ENCODE peak calls at places on chromosomes 16 and 17, in six cellular contexts. L is H9, T is IMR-90, Y is H1, X is trophoblast cell, A is mesenchymal stem cell. P is an unnamed sample.

GRCh38 chr17:49031965-49032928 is 35.1 kb downstream of the IGF2BP1 start:
- DNase-seq in L (peak), X (peak), Y (peak), T (peak), A (peak), P (peak)

GRCh38 chr17:75549246-75550138 is 24.0 kb downstream of the LLGL2 start:
- DNase-seq in X (peak), Y (peak), L (peak), A (no peak), T (no peak), P (peak)

GRCh38 chr16:62201911-62202310 is 165.7 kb upstream of the CDH8 start:
- DNase-seq in X (no peak), Y (no peak), L (peak), T (no peak), A (no peak), P (no peak)

GRCh38 chr17:17235212-17236174 is 1.5 kb downstream of the FLCN start:
- DNase-seq in A (peak), L (no peak), X (peak), Y (no peak), T (peak), P (no peak)

GRCh38 chr16:12296991-12297390 is 320.5 kb downstream of the SNX29 start:
- DNase-seq in Y (no peak), X (no peak), T (no peak), L (no peak), A (no peak), P (no peak)

GRCh38 chr17:29368926-29369325 is 21.2 kb upstream of the TAOK1 start:
- DNase-seq in L (peak), Y (no peak), X (no peak), T (peak), A (no peak), P (peak)

GRCh38 chr17:48416971-48417370 is 13.0 kb downstream of the SKAP1 start:
- DNase-seq in T (no peak), Y (no peak), A (no peak), L (no peak), X (no peak), P (no peak)

GRCh38 chr17:21463204-21463661 is 87.1 kb downstream of the KCNJ12 start:
- DNase-seq in A (no peak), X (no peak), T (no peak), Y (no peak), L (no peak), P (no peak)

GRCh38 chr17:28684963-28685362 is 23.0 kb downstream of the SUPT6H start:
- DNase-seq in A (peak), Y (no peak), L (no peak), T (peak), X (peak), P (no peak)

GRCh38 chr16:18953535-18953934 is 27.3 kb upstream of the SMG1 start:
- DNase-seq in A (no peak), X (no peak), L (no peak), T (no peak), Y (no peak), P (no peak)

GRCh38 chr17:71899317-71899716 is 221.5 kb upstream of the SOX9 start:
- DNase-seq in T (peak), X (no peak), Y (no peak), A (no peak), L (no peak), P (no peak)

GRCh38 chr16:2468725-2469398 is 2.2 kb upstream of the NTN3 start:
- DNase-seq in Y (peak), T (no peak), X (no peak), A (peak), L (no peak), P (no peak)

GRCh38 chr16:69188716-69189115 is 1.8 kb downstream of the SNTB2 start:
- DNase-seq in T (peak), X (peak), L (no peak), Y (no peak), A (peak), P (no peak)

GRCh38 chr17:42118545-42118944 is 2.6 kb downstream of the KAT2A start:
- DNase-seq in A (peak), L (peak), X (peak), Y (peak), T (peak), P (no peak)

DNA sequence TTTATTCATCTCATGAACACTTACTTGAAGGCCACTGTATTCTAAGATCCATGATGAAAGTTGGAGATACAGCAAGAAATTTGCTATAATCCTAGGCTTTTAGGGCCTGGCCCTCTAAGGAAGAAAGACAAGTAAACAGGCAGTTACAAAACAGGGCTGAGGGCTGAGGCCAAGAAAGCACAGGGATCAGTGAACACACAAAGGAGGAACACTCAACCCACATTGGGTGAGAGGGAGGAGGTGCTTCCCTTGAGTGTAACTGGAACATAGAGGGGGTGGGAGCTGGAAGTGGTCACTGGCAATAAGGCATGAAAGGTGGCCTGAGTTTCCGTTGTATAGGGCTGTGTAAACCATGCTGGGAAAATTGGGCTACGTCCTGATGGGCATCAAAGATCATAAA is 112.2 kb downstream of the ZNF18 start:
- DNase-seq in X (no peak), A (no peak), L (no peak), Y (peak), T (no peak), P (no peak)
- H4K91ac ChIP-seq in X (no peak), A (no peak), L (no peak), Y (no peak), T (no peak), P (no peak)

DNA sequence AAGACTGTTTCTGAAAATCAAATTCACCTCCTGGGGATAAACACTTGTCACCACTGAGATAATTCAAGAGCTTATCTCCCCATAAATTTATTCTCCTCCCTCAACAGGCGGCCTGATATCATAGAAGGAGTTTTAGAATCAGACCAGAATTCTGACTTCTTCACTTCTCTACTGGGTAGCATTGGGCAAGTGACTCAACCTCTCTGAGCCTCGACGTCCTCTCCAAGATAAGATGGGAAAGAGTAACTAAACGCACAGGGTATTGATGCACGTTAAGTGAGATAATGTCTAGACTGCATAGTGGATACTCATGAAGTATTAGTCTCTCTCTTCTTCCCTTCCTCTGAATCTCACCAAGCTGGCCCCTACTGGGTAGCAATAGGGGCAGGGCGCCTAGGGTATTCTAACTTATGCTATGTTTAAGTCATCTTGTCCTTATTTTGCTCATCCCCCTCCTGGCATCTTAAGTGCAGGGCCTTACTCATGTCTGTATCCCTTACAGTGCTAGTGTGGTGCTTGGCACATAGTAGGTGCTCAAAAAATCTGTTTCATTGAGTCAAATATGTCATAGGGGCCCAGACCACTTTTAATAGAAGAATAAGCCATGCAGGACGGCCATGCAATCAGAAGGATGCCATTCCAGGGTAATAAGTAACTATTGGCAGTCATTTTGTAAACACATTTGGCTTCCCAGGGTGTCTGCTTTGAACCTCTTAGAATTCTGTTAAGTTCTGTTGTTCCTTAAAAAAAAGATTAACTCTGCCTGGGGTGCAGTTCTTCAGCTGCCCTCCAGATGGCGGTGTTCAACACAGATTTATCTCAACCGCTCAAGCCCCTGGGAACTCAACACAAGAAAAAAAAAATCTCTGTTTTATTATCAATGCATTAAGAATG is 476.3 kb upstream of the CCL2 start:
- DNase-seq in X (peak), Y (peak), A (peak), L (peak), T (peak), P (peak)
- H2AFZ ChIP-seq in X (no peak), Y (no peak), A (no peak), L (no peak), T (no peak), P (no peak)

GRCh38 chr17:8859804-8860430 is 7.6 kb downstream of the PIK3R6 start:
- DNase-seq in Y (no peak), X (no peak), A (no peak), L (peak), T (no peak), P (no peak)

GRCh38 chr17:8857919-8858318 is 9.6 kb downstream of the PIK3R6 start:
- DNase-seq in L (peak), Y (no peak), A (no peak), T (peak), X (peak), P (no peak)

GRCh38 chr17:8862213-8863056 is 5.0 kb downstream of the PIK3R6 start:
- DNase-seq in L (peak), Y (no peak), T (no peak), A (no peak), X (no peak), P (no peak)

GRCh38 chr17:8859029-8859803 is 8.3 kb downstream of the PIK3R6 start:
- DNase-seq in T (peak), A (peak), Y (no peak), X (peak), L (peak), P (no peak)

GRCh38 chr17:8861482-8862181 is 5.8 kb downstream of the PIK3R6 start:
- DNase-seq in Y (no peak), X (no peak), L (peak), A (no peak), T (no peak), P (no peak)
- H2AK5ac ChIP-seq in Y (no peak), X (no peak), L (no peak), A (no peak), T (no peak), P (no peak)

GRCh38 chr17:74292495-74292894 is 18.5 kb downstream of the DNAI2 start:
- DNase-seq in A (no peak), X (no peak), L (no peak), T (no peak), Y (no peak), P (no peak)

GRCh38 chr17:74288785-74289184 is 14.8 kb downstream of the DNAI2 start:
- DNase-seq in X (no peak), L (no peak), Y (no peak), T (no peak), A (no peak), P (no peak)

GRCh38 chr17:74289688-74290087 is 15.7 kb downstream of the DNAI2 start:
- DNase-seq in X (no peak), T (no peak), L (no peak), Y (no peak), A (no peak), P (no peak)

GRCh38 chr17:74287203-74287602 is 13.2 kb downstream of the DNAI2 start:
- DNase-seq in T (no peak), L (no peak), X (no peak), A (no peak), Y (no peak), P (no peak)

GRCh38 chr17:74290340-74290739 is 16.3 kb downstream of the DNAI2 start:
- DNase-seq in T (no peak), Y (no peak), X (no peak), L (no peak), A (no peak), P (no peak)
- H4K91ac ChIP-seq in T (no peak), Y (no peak), X (no peak), L (no peak), A (no peak), P (no peak)

GRCh38 chr16:56852968-56853367 is 12.0 kb upstream of the SLC12A3 start:
- DNase-seq in T (no peak), Y (no peak), A (no peak), L (no peak), X (no peak), P (no peak)

GRCh38 chr16:56849690-56850680 is 15.0 kb upstream of the SLC12A3 start:
- DNase-seq in A (no peak), L (no peak), T (peak), Y (no peak), X (no peak), P (no peak)

GRCh38 chr16:56852401-56852730 is 12.6 kb upstream of the SLC12A3 start:
- DNase-seq in T (no peak), A (no peak), X (no peak), Y (no peak), L (no peak), P (no peak)

GRCh38 chr16:56848955-56849689 is 15.9 kb upstream of the SLC12A3 start:
- DNase-seq in Y (no peak), A (peak), X (no peak), T (peak), L (no peak), P (no peak)

DNA sequence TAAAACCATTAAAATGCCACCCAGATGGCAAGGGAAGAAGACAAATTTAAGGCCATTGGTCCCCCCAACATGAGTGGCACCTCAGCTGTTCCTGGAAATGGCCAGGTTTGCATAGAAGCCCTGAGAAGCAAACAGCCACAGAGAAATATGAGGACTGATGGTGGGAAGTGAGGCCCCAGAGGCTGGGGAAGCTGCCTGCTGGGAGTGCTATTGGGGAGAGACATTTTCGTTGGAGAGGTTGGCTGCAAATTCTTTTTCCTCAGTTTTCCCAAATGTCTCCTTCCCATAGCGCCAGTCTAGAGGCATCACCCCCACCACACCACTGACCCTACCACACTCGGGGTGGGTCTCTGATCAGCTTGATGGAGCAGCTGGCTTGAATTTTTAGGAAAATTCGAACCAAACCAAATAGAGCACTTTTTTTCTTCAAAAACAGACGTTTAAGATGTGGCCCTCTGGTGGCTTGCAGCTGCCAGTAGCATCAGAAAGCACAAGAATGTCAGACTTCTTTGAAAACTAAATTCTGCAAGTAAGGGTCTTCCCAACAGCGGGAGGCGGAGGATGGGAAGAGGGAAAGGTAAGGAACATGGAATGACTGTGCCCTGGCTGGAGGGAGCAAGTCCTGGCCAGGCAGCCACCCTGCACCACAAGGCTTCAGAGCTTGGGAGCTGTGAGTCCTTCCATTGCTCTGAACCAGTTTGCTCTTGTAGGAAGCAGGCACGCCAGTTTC is 13.2 kb upstream of the SLC12A3 start:
- DNase-seq in Y (no peak), T (peak), X (peak), L (peak), A (no peak), P (no peak)
- H2AFZ ChIP-seq in Y (peak), T (peak), X (no peak), L (peak), A (no peak), P (no peak)

GRCh38 chr16:25138130-25138529 is 26.6 kb downstream of the LCMT1 start:
- DNase-seq in L (no peak), Y (no peak), T (no peak), X (no peak), A (no peak), P (no peak)
- H2AK5ac ChIP-seq in L (no peak), Y (no peak), T (no peak), X (no peak), A (peak), P (no peak)